ENCODE peak calls at places on chromosomes 1 and 21, in ten cellular contexts. H is WTC11; P is CD4-positive, alpha-beta T cell; O is heart right ventricle; M is tibial nerve; R is neural progenitor cell; Q is adrenal gland; U is brain microvascular endothelial cell; L is CD8-positive, alpha-beta T cell; B is nephron progenitor cell. J is an unnamed sample.

GRCh38 chr1:18711003-18711402 is 80.4 kb downstream of the PAX7 start:
- DNase-seq in H (no peak), U (no peak), M (no peak), L (no peak), R (no peak), Q (no peak), B (no peak), O (no peak), P (no peak), J (no peak)

GRCh38 chr1:40782371-40782956 is 1.1 kb upstream of the KCNQ4 start:
- DNase-seq in P (no peak), U (no peak), L (no peak), B (peak), Q (no peak), R (peak), M (no peak), H (peak), O (peak), J (no peak)

GRCh38 chr1:153677718-153678518 is 570 bp upstream of the NPR1 start:
- DNase-seq in O (peak), P (no peak), L (no peak), H (peak), Q (peak), U (peak), M (peak), B (peak), R (peak), J (peak)

GRCh38 chr1:212518188-212518951 is 85.7 kb downstream of the NENF start:
- DNase-seq in Q (peak), L (no peak), U (peak), B (no peak), P (no peak), O (peak), H (no peak), M (no peak), R (no peak), J (no peak)

GRCh38 chr21:44289381-44290010 is 3.8 kb downstream of the AIRE start:
- DNase-seq in R (no peak), P (no peak), B (no peak), M (no peak), U (no peak), L (no peak), Q (no peak), O (no peak), H (no peak), J (no peak)

GRCh38 chr21:30194701-30195299 is 21.1 kb downstream of the CLDN8 start:
- DNase-seq in U (peak), Q (no peak), L (no peak), B (peak), M (no peak), H (no peak), P (no peak), R (peak), O (no peak), J (no peak)

GRCh38 chr1:228351850-228352249 is 54.8 kb downstream of the TRIM11 start:
- DNase-seq in M (no peak), U (no peak), O (no peak), R (no peak), P (no peak), L (peak), H (no peak), Q (peak), B (no peak), J (no peak)

GRCh38 chr1:175434268-175434860 is 241.8 kb upstream of the KIAA0040 start:
- DNase-seq in U (no peak), L (no peak), H (peak), Q (no peak), R (no peak), M (no peak), O (no peak), P (no peak), B (peak), J (no peak)

GRCh38 chr1:27999055-27999454 is 39.3 kb downstream of the XKR8 start:
- DNase-seq in B (no peak), R (no peak), P (no peak), Q (no peak), O (no peak), L (no peak), H (no peak), U (no peak), M (no peak), J (no peak)

GRCh38 chr1:201076036-201076435 is 36.2 kb downstream of the CACNA1S start:
- DNase-seq in M (no peak), L (no peak), B (no peak), O (no peak), U (no peak), Q (no peak), R (no peak), P (no peak), H (no peak), J (no peak)

GRCh38 chr1:201077736-201078135 is 34.5 kb downstream of the CACNA1S start:
- DNase-seq in M (no peak), B (no peak), R (no peak), H (no peak), O (no peak), P (no peak), Q (no peak), L (no peak), U (no peak), J (no peak)

GRCh38 chr1:201084171-201084766 is 28.0 kb downstream of the CACNA1S start:
- DNase-seq in H (no peak), O (no peak), L (no peak), P (no peak), U (no peak), Q (no peak), B (no peak), R (no peak), M (no peak), J (no peak)

GRCh38 chr1:201085902-201086735 is 26.1 kb downstream of the CACNA1S start:
- DNase-seq in P (peak), B (peak), H (peak), R (peak), U (peak), Q (peak), O (peak), M (peak), L (peak), J (no peak)

GRCh38 chr1:201080135-201080534 is 32.1 kb downstream of the CACNA1S start:
- DNase-seq in H (no peak), B (no peak), R (no peak), L (no peak), M (no peak), P (no peak), U (no peak), Q (no peak), O (no peak), J (no peak)
- TF ChIP-seq CTCF in H (no peak), B (no peak), R (no peak), L (no peak), M (no peak), P (no peak), U (no peak), Q (no peak), O (no peak), J (no peak)

GRCh38 chr1:165871311-165872067 is 44.1 kb downstream of the UCK2 start:
- DNase-seq in L (peak), B (no peak), R (peak), M (peak), H (peak), P (peak), Q (peak), O (peak), U (peak), J (no peak)

GRCh38 chr1:165874643-165875042 is 47.2 kb downstream of the UCK2 start:
- DNase-seq in L (no peak), P (no peak), R (no peak), Q (no peak), B (no peak), U (no peak), O (no peak), H (no peak), M (no peak), J (no peak)

GRCh38 chr1:165873481-165873880 is 46.1 kb downstream of the UCK2 start:
- DNase-seq in P (no peak), H (no peak), O (no peak), M (no peak), Q (no peak), B (no peak), L (no peak), U (no peak), R (no peak), J (no peak)

GRCh38 chr1:165865941-165866340 is 38.5 kb downstream of the UCK2 start:
- DNase-seq in O (no peak), P (no peak), R (no peak), L (no peak), M (no peak), H (no peak), B (no peak), Q (no peak), U (no peak), J (no peak)

DNA sequence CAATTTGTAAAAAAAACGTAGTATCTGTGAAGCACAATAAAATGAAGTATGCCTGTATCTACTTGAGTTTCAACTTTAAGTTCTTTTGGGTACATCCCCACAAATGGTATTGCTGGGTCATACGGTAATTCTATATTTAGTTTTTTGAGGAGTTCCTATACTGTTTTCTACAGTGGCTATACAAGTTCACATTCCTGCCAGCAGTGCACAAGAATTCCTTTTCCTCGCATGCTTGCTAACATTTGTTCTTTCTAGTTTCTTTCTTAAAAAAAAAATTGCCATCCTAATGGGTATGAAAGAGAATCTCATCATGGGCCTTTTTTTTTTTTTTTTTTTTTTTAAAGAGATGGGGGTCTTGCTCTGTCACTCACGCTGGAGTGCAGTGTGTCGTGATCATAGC is 41.9 kb downstream of the UCK2 start:
- DNase-seq in Q (no peak), L (no peak), M (no peak), H (no peak), B (no peak), P (no peak), U (no peak), R (no peak), O (no peak), J (no peak)
- TF ChIP-seq CTCF in Q (no peak), L (no peak), M (no peak), H (no peak), B (no peak), P (no peak), U (peak), R (peak), O (no peak), J (no peak)

GRCh38 chr1:147500309-147500839 is 40.9 kb upstream of the BCL9 start:
- DNase-seq in B (no peak), M (no peak), O (no peak), R (no peak), P (no peak), U (no peak), Q (no peak), L (no peak), H (no peak), J (no peak)
- TF ChIP-seq CTCF in B (no peak), M (no peak), O (no peak), R (no peak), P (no peak), U (peak), Q (no peak), L (no peak), H (no peak), J (no peak)

DNA sequence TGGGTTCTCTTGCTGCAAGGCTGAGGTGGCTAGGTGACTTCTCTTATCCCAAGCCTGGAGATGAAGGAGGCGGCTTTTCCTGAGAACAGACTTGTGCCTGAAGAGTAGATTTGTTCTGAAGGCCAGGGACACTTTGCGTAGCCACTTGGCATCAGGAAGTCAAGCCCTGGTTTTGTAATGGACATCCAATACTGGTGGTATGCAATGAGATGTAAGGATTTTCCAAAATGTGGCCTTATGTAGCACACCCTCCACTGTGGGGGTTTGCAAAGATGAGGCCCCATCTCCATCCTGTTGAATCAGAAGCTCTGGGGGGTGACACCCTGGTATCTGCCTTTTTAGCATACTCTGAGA is 124.5 kb upstream of the IPO9 start:
- DNase-seq in R (no peak), H (no peak), B (no peak), U (no peak), P (no peak), L (no peak), M (no peak), O (no peak), Q (no peak), J (no peak)
- TF ChIP-seq CTCF in R (no peak), H (no peak), B (peak), U (no peak), P (peak), L (no peak), M (no peak), O (no peak), Q (no peak), J (peak)

GRCh38 chr1:203114202-203114601 is 13.3 kb upstream of the ADORA1 start:
- DNase-seq in O (no peak), M (no peak), P (no peak), R (no peak), L (no peak), U (no peak), Q (no peak), B (no peak), H (no peak), J (no peak)
- TF ChIP-seq CTCF in O (no peak), M (no peak), P (no peak), R (no peak), L (no peak), U (no peak), Q (no peak), B (no peak), H (no peak), J (no peak)

GRCh38 chr1:26003262-26003661 is 5.4 kb upstream of the PAFAH2 start:
- DNase-seq in H (no peak), Q (no peak), M (no peak), U (no peak), O (no peak), R (no peak), L (no peak), B (no peak), P (no peak), J (no peak)
- TF ChIP-seq CTCF in H (no peak), Q (no peak), M (no peak), U (no peak), O (no peak), R (no peak), L (no peak), B (no peak), P (no peak), J (no peak)

DNA sequence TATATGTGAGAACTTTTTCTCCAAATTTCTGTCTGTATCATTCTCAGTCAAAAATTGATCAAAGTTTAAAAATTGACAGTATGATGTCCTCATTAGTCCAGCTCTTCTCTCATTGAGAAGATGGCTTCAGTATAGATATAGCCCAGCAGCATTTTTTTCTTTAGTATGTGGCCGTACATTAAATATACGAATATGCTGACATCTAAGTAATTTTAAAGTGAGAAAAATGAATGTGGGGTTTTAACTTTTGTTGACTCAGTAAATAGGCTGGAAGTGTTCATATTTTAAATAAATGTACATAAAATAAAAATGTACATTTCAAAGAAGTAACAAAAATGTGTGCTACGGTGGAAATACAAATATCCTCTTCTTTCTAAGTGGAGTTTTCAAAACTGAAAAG is 123.5 kb upstream of the PKN2 start:
- DNase-seq in L (no peak), H (no peak), P (no peak), R (no peak), Q (no peak), B (no peak), U (no peak), M (no peak), O (no peak), J (no peak)
- TF ChIP-seq CTCF in L (no peak), H (no peak), P (no peak), R (no peak), Q (no peak), B (no peak), U (no peak), M (no peak), O (no peak), J (no peak)

DNA sequence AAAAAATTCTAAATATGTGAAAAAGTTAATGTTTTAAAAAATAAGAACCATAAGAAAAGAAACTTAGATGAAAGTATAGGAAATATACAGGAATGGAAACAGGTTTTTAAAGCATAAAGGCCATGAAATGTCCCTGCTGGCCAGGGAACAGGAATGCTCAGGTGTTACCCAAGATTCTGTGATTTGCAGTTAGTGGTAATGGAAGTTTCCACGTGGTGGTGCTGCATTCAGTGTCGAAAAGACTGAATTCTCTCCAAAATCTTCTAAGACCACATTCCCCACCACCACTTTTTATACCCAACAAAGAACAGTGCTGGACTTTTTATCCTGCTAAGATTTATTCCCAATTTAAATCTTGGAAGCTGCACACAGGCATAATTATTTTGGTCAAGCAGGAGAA is 126.2 kb downstream of the PRRX1 start:
- DNase-seq in U (no peak), H (no peak), L (no peak), B (no peak), Q (no peak), P (no peak), M (no peak), O (no peak), R (peak), J (no peak)
- TF ChIP-seq CTCF in U (peak), H (no peak), L (no peak), B (no peak), Q (peak), P (no peak), M (no peak), O (no peak), R (peak), J (no peak)